ENCODE peak calls at places on chromosomes 12 and 14, in seven cellular contexts. U is heart left ventricle; C is SK-N-MC; O is fibroblast of lung; B is CD4-positive, alpha-beta T cell; T is HepG2; L is transverse colon. K is an unnamed sample.

GRCh38 chr12:95788637-95789036 is 1.9 kb downstream of the NTN4 start:
- DNase-seq in U (no peak), C (no peak), O (peak; percentile 41), B (no peak), T (no peak), L (no peak), K (no peak)

GRCh38 chr14:67370830-67371229 is 10.7 kb downstream of the EIF2S1 start:
- DNase-seq in U (no peak), C (no peak), O (no peak), B (no peak), T (no peak), L (no peak), K (no peak)

GRCh38 chr12:45217846-45218245 is 2.0 kb downstream of the ANO6 start:
- DNase-seq in U (no peak), C (no peak), O (no peak), B (no peak), T (no peak), L (no peak), K (no peak)

GRCh38 chr14:54138354-54139038 is 181.9 kb upstream of the BMP4 start:
- DNase-seq in U (no peak), C (no peak), O (peak; percentile 24), B (no peak), T (peak; percentile 99), L (no peak), K (no peak)

GRCh38 chr14:64725879-64726584 is 21.8 kb downstream of the PLEKHG3 start:
- DNase-seq in U (no peak), C (no peak), O (no peak), B (no peak), T (no peak), L (no peak), K (no peak)

GRCh38 chr12:49089831-49090773 is 4.5 kb downstream of the DHH start:
- DNase-seq in U (peak; percentile 69), C (no peak), O (peak; percentile 36), B (no peak), T (no peak), L (no peak), K (no peak)

GRCh38 chr12:71371132-71371531 is 68.5 kb upstream of the LGR5 start:
- DNase-seq in U (no peak), C (no peak), O (peak; percentile 2), B (no peak), T (peak; percentile 16), L (no peak), K (no peak)

GRCh38 chr12:109723311-109723791 is 9.7 kb downstream of the FAM222A start:
- DNase-seq in U (peak; percentile 88), C (no peak), O (no peak), B (no peak), T (no peak), L (peak; percentile 67), K (peak; percentile 15)

GRCh38 chr12:94762259-94762942 is 112.0 kb upstream of the TMCC3 start:
- DNase-seq in U (no peak), C (no peak), O (no peak), B (no peak), T (no peak), L (no peak), K (no peak)

GRCh38 chr12:54304187-54304810 is 3.5 kb upstream of the NFE2 start:
- DNase-seq in U (peak; percentile 85), C (no peak), O (peak; percentile 56), B (no peak), T (peak; percentile 85), L (peak; percentile 69), K (peak; percentile 81)

GRCh38 chr14:95311752-95312151 is 8.0 kb downstream of the CLMN start:
- DNase-seq in U (no peak), C (no peak), O (no peak), B (no peak), T (no peak), L (no peak), K (no peak)

GRCh38 chr12:103755425-103755824 is 85.6 kb downstream of the NT5DC3 start:
- DNase-seq in U (no peak), C (no peak), O (no peak), B (no peak), T (no peak), L (no peak), K (no peak)

DNA sequence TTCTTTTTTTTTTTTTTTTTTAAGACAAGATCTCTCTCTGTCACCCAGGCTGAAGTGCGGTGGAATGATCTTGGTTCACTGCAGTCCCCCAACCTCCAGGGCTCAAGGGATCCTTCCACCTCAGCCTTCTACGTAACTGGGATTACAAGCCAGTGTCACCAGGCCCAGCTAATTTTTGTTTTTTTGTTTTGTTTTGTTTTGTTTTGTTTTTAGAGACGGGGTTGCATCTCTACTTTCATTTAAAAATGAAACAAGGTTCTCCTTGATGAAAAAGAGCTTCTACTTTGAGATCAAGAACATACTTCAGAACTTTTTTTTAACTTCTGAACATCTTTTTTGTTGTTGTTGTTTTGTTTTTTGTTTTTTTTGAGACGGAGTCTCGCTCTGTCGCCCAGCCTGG is 121.7 kb upstream of the PRB2 start:
- DNase-seq in U (no peak), C (no peak), O (no peak), B (no peak), T (no peak), L (no peak), K (no peak)
- H3K27ac ChIP-seq in U (no peak overlapping the region), C (no peak overlapping the region), O (no peak overlapping the region), B (no peak overlapping the region), T (no peak overlapping the region), L (no peak overlapping the region), K (no peak overlapping the region)

GRCh38 chr14:76778546-76779215 is 17.4 kb downstream of the VASH1 start:
- DNase-seq in U (no peak), C (no peak), O (no peak), B (no peak), T (no peak), L (no peak), K (no peak)
- H3K27ac ChIP-seq in U (no peak overlapping the region), C (no peak overlapping the region), O (no peak overlapping the region), B (no peak overlapping the region), T (no peak overlapping the region), L (no peak overlapping the region), K (no peak overlapping the region)

DNA sequence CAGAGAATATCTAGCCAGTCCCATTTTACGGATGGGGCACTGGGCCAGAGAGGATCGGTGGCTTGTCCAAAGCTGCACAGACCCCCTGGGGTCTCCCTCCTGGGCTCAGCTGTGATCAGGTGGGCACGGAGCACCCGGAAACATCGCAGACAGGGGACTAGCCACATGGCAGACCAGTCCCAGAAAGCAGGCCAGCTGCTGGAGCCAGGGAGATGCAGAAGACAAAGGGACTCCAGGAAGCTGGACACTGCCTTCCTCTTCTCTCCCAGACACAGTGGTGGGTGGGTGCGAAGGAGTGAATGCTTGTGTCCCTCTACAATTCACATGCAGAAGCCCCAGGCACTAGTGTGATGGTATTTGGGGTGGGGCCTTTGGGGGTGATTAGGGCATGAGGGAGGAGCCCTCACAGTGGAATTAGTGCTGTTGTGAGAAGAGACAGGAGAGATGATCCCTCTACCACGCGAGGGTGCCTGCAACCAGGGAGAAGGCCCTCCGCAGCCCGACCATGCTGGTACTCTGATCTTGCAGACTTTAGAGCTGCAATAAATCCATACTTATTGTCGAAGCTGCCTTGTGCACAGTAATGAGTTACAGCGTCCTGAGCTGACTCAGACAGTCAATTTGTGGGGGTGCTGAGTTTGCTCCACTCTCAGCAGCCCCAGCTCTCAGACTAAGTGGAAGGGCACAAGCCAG is 95.2 kb downstream of the CALM1 start:
- DNase-seq in U (no peak), C (no peak), O (no peak), B (no peak), T (no peak), L (no peak), K (no peak)
- H3K27ac ChIP-seq in U (no peak overlapping the region), C (no peak overlapping the region), O (no peak overlapping the region), B (no peak overlapping the region), T (no peak overlapping the region), L (no peak overlapping the region), K (no peak overlapping the region)

GRCh38 chr14:52072266-52072780 is 3.5 kb upstream of the NID2 start:
- DNase-seq in U (no peak), C (no peak), O (no peak), B (no peak), T (no peak), L (no peak), K (no peak)

GRCh38 chr14:52068741-52069616 is at the start of gene NID2:
- DNase-seq in U (peak; percentile 92), C (peak; percentile 73), O (peak; percentile 97), B (no peak), T (peak; percentile 20), L (peak; percentile 82), K (peak; percentile 89)

GRCh38 chr14:52069617-52070431 is 965 bp upstream of the NID2 start:
- DNase-seq in U (no peak), C (no peak), O (peak; percentile 69), B (no peak), T (no peak), L (peak; percentile 26), K (peak; percentile 37)

GRCh38 chr14:52073251-52073650 is 4.4 kb upstream of the NID2 start:
- DNase-seq in U (no peak), C (no peak), O (no peak), B (no peak), T (no peak), L (no peak), K (no peak)

GRCh38 chr14:52071675-52072074 is 2.8 kb upstream of the NID2 start:
- DNase-seq in U (no peak), C (no peak), O (peak; percentile 83), B (no peak), T (no peak), L (no peak), K (no peak)
- H3K27ac ChIP-seq in U (no peak overlapping the region), C (no peak overlapping the region), O (peak overlapping the region; percentile 43), B (no peak overlapping the region), T (no peak overlapping the region), L (no peak overlapping the region), K (peak overlapping the region; percentile 95)